ENCODE peak calls at places on chromosomes 1 and 21, in seven cellular contexts. One of them, this sample, is unnamed.

GRCh38 chr21:43333301-43334062 is 93.4 kb downstream of the SIK1 start:
- DNase-seq in endothelial cell of umbilical vein: peak; percentile 58
- DNase-seq in astrocyte of the spinal cord: peak; percentile 84
- DNase-seq in BJ: peak; percentile 84
- DNase-seq in tibial artery: no peak
- DNase-seq in sigmoid colon: no peak
- DNase-seq in endodermal cell: peak; percentile 80
- DNase-seq in this sample: peak; percentile 52

GRCh38 chr21:34892196-34892595 is 156.9 kb downstream of the RUNX1 start:
- DNase-seq in endothelial cell of umbilical vein: peak; percentile 14
- DNase-seq in astrocyte of the spinal cord: peak; percentile 54
- DNase-seq in BJ: no peak
- DNase-seq in tibial artery: no peak
- DNase-seq in sigmoid colon: no peak
- DNase-seq in endodermal cell: no peak
- DNase-seq in this sample: no peak

GRCh38 chr1:32998009-32998555 is 33.5 kb upstream of the RNF19B start:
- DNase-seq in endothelial cell of umbilical vein: peak; percentile 72
- DNase-seq in astrocyte of the spinal cord: no peak
- DNase-seq in BJ: no peak
- DNase-seq in tibial artery: peak; percentile 38
- DNase-seq in sigmoid colon: no peak
- DNase-seq in endodermal cell: no peak
- DNase-seq in this sample: no peak

GRCh38 chr1:214264196-214264595 is 16.8 kb upstream of the SMYD2 start:
- DNase-seq in endothelial cell of umbilical vein: no peak
- DNase-seq in astrocyte of the spinal cord: peak; percentile 41
- DNase-seq in BJ: no peak
- DNase-seq in tibial artery: no peak
- DNase-seq in sigmoid colon: no peak
- DNase-seq in endodermal cell: no peak
- DNase-seq in this sample: no peak

GRCh38 chr1:164636744-164637143 is 77.8 kb downstream of the PBX1 start:
- DNase-seq in endothelial cell of umbilical vein: no peak
- DNase-seq in astrocyte of the spinal cord: no peak
- DNase-seq in BJ: no peak
- DNase-seq in tibial artery: no peak
- DNase-seq in sigmoid colon: no peak
- DNase-seq in endodermal cell: no peak
- DNase-seq in this sample: no peak

GRCh38 chr1:234978397-234979291 is 150.0 kb downstream of the TOMM20 start:
- DNase-seq in endothelial cell of umbilical vein: peak; percentile 86
- DNase-seq in astrocyte of the spinal cord: peak; percentile 85
- DNase-seq in BJ: no peak
- DNase-seq in tibial artery: peak; percentile 74
- DNase-seq in sigmoid colon: peak; percentile 85
- DNase-seq in endodermal cell: no peak
- DNase-seq in this sample: no peak

GRCh38 chr1:204623894-204624361 is 61.6 kb downstream of the LRRN2 start:
- DNase-seq in endothelial cell of umbilical vein: no peak
- DNase-seq in astrocyte of the spinal cord: no peak
- DNase-seq in BJ: no peak
- DNase-seq in tibial artery: no peak
- DNase-seq in sigmoid colon: no peak
- DNase-seq in endodermal cell: peak; percentile 81
- DNase-seq in this sample: no peak

GRCh38 chr1:113870778-113871177 is 734 bp downstream of the PTPN22 start:
- DNase-seq in endothelial cell of umbilical vein: no peak
- DNase-seq in astrocyte of the spinal cord: no peak
- DNase-seq in BJ: no peak
- DNase-seq in tibial artery: no peak
- DNase-seq in sigmoid colon: no peak
- DNase-seq in endodermal cell: no peak
- DNase-seq in this sample: no peak

GRCh38 chr1:228339766-228340685 is 66.6 kb downstream of the TRIM11 start:
- DNase-seq in endothelial cell of umbilical vein: no peak
- DNase-seq in astrocyte of the spinal cord: no peak
- DNase-seq in BJ: no peak
- DNase-seq in tibial artery: peak; percentile 58
- DNase-seq in sigmoid colon: peak; percentile 58
- DNase-seq in endodermal cell: peak; percentile 35
- DNase-seq in this sample: no peak

GRCh38 chr1:234219711-234220110 is 153.5 kb upstream of the COA6 start:
- DNase-seq in endothelial cell of umbilical vein: no peak
- DNase-seq in astrocyte of the spinal cord: no peak
- DNase-seq in BJ: no peak
- DNase-seq in tibial artery: no peak
- DNase-seq in sigmoid colon: no peak
- DNase-seq in endodermal cell: no peak
- DNase-seq in this sample: no peak

GRCh38 chr1:85606414-85606800 is 25.8 kb downstream of the CCN1 start:
- DNase-seq in endothelial cell of umbilical vein: no peak
- DNase-seq in astrocyte of the spinal cord: peak; percentile 52
- DNase-seq in BJ: no peak
- DNase-seq in tibial artery: no peak
- DNase-seq in sigmoid colon: no peak
- DNase-seq in endodermal cell: peak; percentile 48
- DNase-seq in this sample: no peak

GRCh38 chr1:236425031-236425663 is 31.1 kb downstream of the EDARADD start:
- DNase-seq in endothelial cell of umbilical vein: no peak
- DNase-seq in astrocyte of the spinal cord: no peak
- DNase-seq in BJ: no peak
- DNase-seq in tibial artery: no peak
- DNase-seq in sigmoid colon: no peak
- DNase-seq in endodermal cell: peak; percentile 63
- DNase-seq in this sample: no peak

GRCh38 chr1:201252833-201253810 is 30.2 kb upstream of the PKP1 start:
- DNase-seq in endothelial cell of umbilical vein: no peak
- DNase-seq in astrocyte of the spinal cord: no peak
- DNase-seq in BJ: no peak
- DNase-seq in tibial artery: no peak
- DNase-seq in sigmoid colon: no peak
- DNase-seq in endodermal cell: peak; percentile 36
- DNase-seq in this sample: no peak

GRCh38 chr21:42857216-42857615 is 22.1 kb downstream of the WDR4 start:
- DNase-seq in endothelial cell of umbilical vein: no peak
- DNase-seq in astrocyte of the spinal cord: no peak
- DNase-seq in BJ: no peak
- DNase-seq in tibial artery: no peak
- DNase-seq in sigmoid colon: no peak
- DNase-seq in endodermal cell: no peak
- DNase-seq in this sample: no peak

GRCh38 chr1:114435088-114435715 is 75.8 kb downstream of the TRIM33 start:
- DNase-seq in endothelial cell of umbilical vein: no peak
- DNase-seq in astrocyte of the spinal cord: no peak
- DNase-seq in BJ: no peak
- DNase-seq in tibial artery: no peak
- DNase-seq in sigmoid colon: no peak
- DNase-seq in endodermal cell: no peak
- DNase-seq in this sample: no peak

GRCh38 chr1:168341576-168341975 is 60.9 kb downstream of the TBX19 start:
- DNase-seq in endothelial cell of umbilical vein: no peak
- DNase-seq in astrocyte of the spinal cord: peak; percentile 59
- DNase-seq in BJ: no peak
- DNase-seq in tibial artery: no peak
- DNase-seq in sigmoid colon: no peak
- DNase-seq in endodermal cell: no peak
- DNase-seq in this sample: no peak

GRCh38 chr1:226588484-226588883 is 39.9 kb downstream of the STUM start:
- DNase-seq in endothelial cell of umbilical vein: no peak
- DNase-seq in astrocyte of the spinal cord: no peak
- DNase-seq in BJ: no peak
- DNase-seq in tibial artery: no peak
- DNase-seq in sigmoid colon: no peak
- DNase-seq in endodermal cell: no peak
- DNase-seq in this sample: no peak

GRCh38 chr1:153649867-153650235 is 8.7 kb upstream of the SNAPIN start:
- DNase-seq in endothelial cell of umbilical vein: no peak
- DNase-seq in astrocyte of the spinal cord: no peak
- DNase-seq in BJ: no peak
- DNase-seq in tibial artery: peak; percentile 72
- DNase-seq in sigmoid colon: no peak
- DNase-seq in endodermal cell: no peak
- DNase-seq in this sample: no peak

GRCh38 chr1:209391792-209392191 is 191.7 kb upstream of the CAMK1G start:
- DNase-seq in endothelial cell of umbilical vein: no peak
- DNase-seq in astrocyte of the spinal cord: no peak
- DNase-seq in BJ: no peak
- DNase-seq in tibial artery: no peak
- DNase-seq in sigmoid colon: no peak
- DNase-seq in endodermal cell: peak; percentile 78
- DNase-seq in this sample: no peak

GRCh38 chr1:51548986-51549619 is 30.0 kb upstream of the EPS15 start:
- DNase-seq in endothelial cell of umbilical vein: peak; percentile 74
- DNase-seq in astrocyte of the spinal cord: no peak
- DNase-seq in BJ: no peak
- DNase-seq in tibial artery: no peak
- DNase-seq in sigmoid colon: no peak
- DNase-seq in endodermal cell: no peak
- DNase-seq in this sample: peak; percentile 38

GRCh38 chr1:7679159-7679872 is 91.8 kb upstream of the VAMP3 start:
- DNase-seq in endothelial cell of umbilical vein: no peak
- DNase-seq in astrocyte of the spinal cord: no peak
- DNase-seq in BJ: no peak
- DNase-seq in tibial artery: no peak
- DNase-seq in sigmoid colon: no peak
- DNase-seq in endodermal cell: no peak
- DNase-seq in this sample: no peak
- H3K4me3 ChIP-seq in endothelial cell of umbilical vein: no peak overlapping the region
- H3K4me3 ChIP-seq in astrocyte of the spinal cord: no peak overlapping the region
- H3K4me3 ChIP-seq in BJ: no peak overlapping the region
- H3K4me3 ChIP-seq in tibial artery: peak overlapping the region; percentile 64
- H3K4me3 ChIP-seq in sigmoid colon: no peak overlapping the region
- H3K4me3 ChIP-seq in endodermal cell: peak overlapping the region; percentile 73
- H3K4me3 ChIP-seq in this sample: no peak overlapping the region

GRCh38 chr1:69221492-69221990 is 346.2 kb upstream of the LRRC7 start:
- DNase-seq in endothelial cell of umbilical vein: no peak
- DNase-seq in astrocyte of the spinal cord: no peak
- DNase-seq in BJ: no peak
- DNase-seq in tibial artery: no peak
- DNase-seq in sigmoid colon: no peak
- DNase-seq in endodermal cell: peak; percentile 69
- DNase-seq in this sample: no peak
- TF ChIP-seq CTCF in endothelial cell of umbilical vein: no peak
- TF ChIP-seq CTCF in astrocyte of the spinal cord: no peak
- TF ChIP-seq CTCF in BJ: no peak
- TF ChIP-seq CTCF in tibial artery: no peak
- TF ChIP-seq CTCF in sigmoid colon: no peak
- TF ChIP-seq CTCF in endodermal cell: peak; percentile 73
- TF ChIP-seq CTCF in this sample: no peak

GRCh38 chr1:100035214-100035613 is 65.4 kb downstream of the SLC35A3 start:
- DNase-seq in endothelial cell of umbilical vein: no peak
- DNase-seq in astrocyte of the spinal cord: no peak
- DNase-seq in BJ: no peak
- DNase-seq in tibial artery: no peak
- DNase-seq in sigmoid colon: no peak
- DNase-seq in endodermal cell: no peak
- DNase-seq in this sample: no peak
- H3K4me3 ChIP-seq in endothelial cell of umbilical vein: no peak overlapping the region
- H3K4me3 ChIP-seq in astrocyte of the spinal cord: no peak overlapping the region
- H3K4me3 ChIP-seq in BJ: no peak overlapping the region
- H3K4me3 ChIP-seq in tibial artery: no peak overlapping the region
- H3K4me3 ChIP-seq in sigmoid colon: no peak overlapping the region
- H3K4me3 ChIP-seq in endodermal cell: peak overlapping the region; percentile 95
- H3K4me3 ChIP-seq in this sample: no peak overlapping the region

DNA sequence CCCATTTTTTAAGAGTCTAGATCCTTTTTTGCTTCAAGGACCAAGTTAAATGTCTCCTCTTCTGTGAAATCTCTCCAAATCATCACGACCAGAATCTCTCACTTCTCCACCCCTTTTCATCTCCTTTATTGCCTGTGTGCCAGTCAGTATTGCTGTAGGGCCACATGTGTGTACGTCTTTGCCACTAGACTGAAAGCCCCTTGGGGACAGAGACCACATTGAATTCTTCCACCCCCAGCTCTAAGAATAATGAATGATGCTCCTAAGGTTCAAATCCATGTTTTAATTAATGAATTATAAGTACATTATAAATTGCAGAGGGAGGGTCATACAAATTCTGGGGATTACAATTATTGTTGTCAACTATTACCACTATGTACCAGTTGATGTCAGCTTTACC is 343.8 kb downstream of the USP25 start:
- DNase-seq in endothelial cell of umbilical vein: no peak
- DNase-seq in astrocyte of the spinal cord: peak; percentile 15
- DNase-seq in BJ: no peak
- DNase-seq in tibial artery: no peak
- DNase-seq in sigmoid colon: no peak
- DNase-seq in endodermal cell: no peak
- DNase-seq in this sample: no peak
- TF ChIP-seq CTCF in endothelial cell of umbilical vein: no peak
- TF ChIP-seq CTCF in astrocyte of the spinal cord: no peak
- TF ChIP-seq CTCF in BJ: no peak
- TF ChIP-seq CTCF in tibial artery: no peak
- TF ChIP-seq CTCF in sigmoid colon: no peak
- TF ChIP-seq CTCF in endodermal cell: no peak
- TF ChIP-seq CTCF in this sample: no peak

GRCh38 chr1:26471201-26471497 is 1.1 kb upstream of the HMGN2 start:
- DNase-seq in endothelial cell of umbilical vein: no peak
- DNase-seq in astrocyte of the spinal cord: no peak
- DNase-seq in BJ: no peak
- DNase-seq in tibial artery: no peak
- DNase-seq in sigmoid colon: no peak
- DNase-seq in endodermal cell: no peak
- DNase-seq in this sample: no peak
- H3K4me3 ChIP-seq in endothelial cell of umbilical vein: no peak overlapping the region
- H3K4me3 ChIP-seq in astrocyte of the spinal cord: peak overlapping the region; percentile 54
- H3K4me3 ChIP-seq in BJ: peak overlapping the region; percentile 86
- H3K4me3 ChIP-seq in tibial artery: peak overlapping the region; percentile 99
- H3K4me3 ChIP-seq in sigmoid colon: no peak overlapping the region
- H3K4me3 ChIP-seq in endodermal cell: peak overlapping the region; percentile 85
- H3K4me3 ChIP-seq in this sample: peak overlapping the region; percentile 58